ENCODE peak calls at places on chromosomes 3 and 15, in seven cellular contexts. G is HEK293T, C is epithelial cell of prostate, N is foreskin fibroblast, W is RWPE2, M is DMS53, I is GM13976. S is an unnamed sample.

GRCh38 chr3:59451041-59451763 is 401.4 kb upstream of the CFAP20DC start:
- DNase-seq in G (no peak), M (peak), W (no peak), N (no peak), I (peak), C (peak), S (no peak)

GRCh38 chr3:104437131-104437750 is 929.5 kb upstream of the ALCAM start:
- DNase-seq in N (peak), M (no peak), G (peak), C (peak), I (no peak), W (no peak), S (no peak)

GRCh38 chr3:4401441-4401840 is 65.6 kb downstream of the SUMF1 start:
- DNase-seq in I (no peak), C (no peak), M (no peak), N (no peak), W (no peak), G (no peak), S (no peak)

GRCh38 chr3:179565496-179565895 is 2.8 kb downstream of the ACTL6A start:
- DNase-seq in W (no peak), I (peak), C (no peak), G (no peak), M (no peak), N (no peak), S (no peak)

GRCh38 chr3:187616307-187616939 is 53.8 kb downstream of the SST start:
- DNase-seq in C (no peak), M (peak), G (peak), I (peak), N (peak), W (no peak), S (no peak)

GRCh38 chr3:127820871-127821853 is 1.2 kb downstream of the MGLL start:
- DNase-seq in M (peak), N (peak), I (peak), W (no peak), C (no peak), G (no peak), S (no peak)

GRCh38 chr3:126476166-126476975 is 680 bp upstream of the ZXDC start:
- DNase-seq in I (no peak), N (no peak), G (peak), M (peak), C (peak), W (peak), S (peak)

GRCh38 chr3:65999606-66000005 is 39.1 kb downstream of the MAGI1 start:
- DNase-seq in M (no peak), I (no peak), C (no peak), N (no peak), G (no peak), W (no peak), S (no peak)

GRCh38 chr3:19254189-19254588 is 105.9 kb downstream of the KCNH8 start:
- DNase-seq in I (no peak), N (no peak), G (no peak), W (no peak), M (no peak), C (no peak), S (no peak)

GRCh38 chr15:30670056-30670455 is 44.1 kb downstream of the ARHGAP11B start:
- DNase-seq in M (no peak), W (no peak), C (no peak), I (no peak), N (peak), G (no peak), S (no peak)

GRCh38 chr3:124883766-124884473 is 3.2 kb downstream of the ITGB5 start:
- DNase-seq in I (no peak), M (no peak), W (no peak), N (peak), C (no peak), G (no peak), S (no peak)

GRCh38 chr3:72754582-72754981 is 93.7 kb downstream of the SHQ1 start:
- DNase-seq in C (peak), G (no peak), I (no peak), N (no peak), M (no peak), W (no peak), S (no peak)

GRCh38 chr3:170563712-170564423 is 22.0 kb downstream of the SLC7A14 start:
- DNase-seq in N (peak), G (no peak), I (peak), C (no peak), M (no peak), W (no peak), S (no peak)

GRCh38 chr3:133529809-133530208 is 43.7 kb upstream of the CDV3 start:
- DNase-seq in G (no peak), I (no peak), C (no peak), W (no peak), M (no peak), N (no peak), S (no peak)

GRCh38 chr15:23566070-23567050 is 886 bp downstream of the MKRN3 start:
- DNase-seq in N (peak), W (no peak), I (no peak), C (no peak), M (no peak), G (no peak), S (peak)

GRCh38 chr15:62462268-62462667 is 297.2 kb upstream of the C2CD4B start:
- DNase-seq in M (no peak), C (no peak), N (no peak), W (no peak), I (no peak), G (no peak), S (no peak)

GRCh38 chr3:187888658-187889057 is 143.4 kb upstream of the BCL6 start:
- DNase-seq in I (no peak), W (no peak), N (no peak), C (no peak), G (no peak), M (no peak), S (no peak)

GRCh38 chr15:77859491-77860060 is 217.9 kb downstream of the TBC1D2B start:
- DNase-seq in M (no peak), N (no peak), W (no peak), C (no peak), G (no peak), I (no peak), S (no peak)

GRCh38 chr15:42453826-42454225 is 37.1 kb downstream of the ZNF106 start:
- DNase-seq in N (no peak), M (no peak), I (no peak), W (no peak), C (no peak), G (no peak), S (no peak)

GRCh38 chr3:159732172-159733111 is 256.2 kb upstream of the IL12A start:
- DNase-seq in M (peak), C (no peak), I (no peak), W (peak), N (peak), G (peak), S (no peak)

GRCh38 chr15:88178631-88179030 is 77.9 kb downstream of the NTRK3 start:
- DNase-seq in M (no peak), I (no peak), G (no peak), W (no peak), N (no peak), C (no peak), S (no peak)

GRCh38 chr3:155453512-155453911 is 160.0 kb upstream of the STRIT1 start:
- DNase-seq in M (no peak), C (no peak), N (no peak), G (no peak), I (no peak), W (no peak), S (no peak)

GRCh38 chr3:64900916-64901903 is 213.4 kb upstream of the ADAMTS9 start:
- DNase-seq in G (no peak), C (no peak), N (peak), M (no peak), W (no peak), I (no peak), S (no peak)

GRCh38 chr3:53416530-53416929 is 69.2 kb upstream of the DCP1A start:
- DNase-seq in M (no peak), N (no peak), W (no peak), G (no peak), I (no peak), C (no peak), S (no peak)

GRCh38 chr3:41026394-41027177 is 172.7 kb upstream of the CTNNB1 start:
- DNase-seq in G (no peak), N (no peak), W (no peak), C (no peak), M (peak), I (no peak), S (no peak)

GRCh38 chr15:37106490-37107001 is 6.2 kb upstream of the MEIS2 start:
- DNase-seq in N (peak), W (no peak), M (peak), C (no peak), I (no peak), G (no peak), S (no peak)

GRCh38 chr15:80831192-80831591 is 52.0 kb downstream of the CEMIP start:
- DNase-seq in C (no peak), I (no peak), M (no peak), G (no peak), N (no peak), W (no peak), S (no peak)

GRCh38 chr3:150000631-150001030 is 29.9 kb upstream of the PFN2 start:
- DNase-seq in C (no peak), M (no peak), I (no peak), N (peak), G (no peak), W (no peak), S (no peak)

GRCh38 chr15:49718234-49718633 is 97.4 kb downstream of the DTWD1 start:
- DNase-seq in I (no peak), G (no peak), C (no peak), W (no peak), N (peak), M (no peak), S (no peak)

GRCh38 chr3:189563841-189564563 is 67.2 kb upstream of the TP63 start:
- DNase-seq in C (peak), I (peak), W (peak), N (peak), G (no peak), M (no peak), S (no peak)

GRCh38 chr3:150623945-150624344 is 20.8 kb downstream of the SELENOT start:
- DNase-seq in W (no peak), G (peak), C (no peak), I (no peak), N (peak), M (no peak), S (no peak)

S was measured in NCI-H748 treated with DMSO at 0.1 percent for 48 hours.